ENCODE peak calls at places on chromosomes 3 and 15, in six cellular contexts. One of them, this sample, is unnamed.

GRCh38 chr3:39427506-39427905 is 21.0 kb downstream of the RPSA start:
- DNase-seq in heart left ventricle: no peak
- DNase-seq in HCT116: no peak
- DNase-seq in A549: no peak
- DNase-seq in H1: no peak
- DNase-seq in HepG2: no peak
- DNase-seq in this sample: no peak

GRCh38 chr15:76195506-76196285 is 115.6 kb downstream of the ETFA start:
- DNase-seq in HepG2: peak
- DNase-seq in heart left ventricle: no peak
- DNase-seq in H1: no peak
- DNase-seq in A549: no peak
- DNase-seq in HCT116: no peak
- DNase-seq in this sample: no peak

GRCh38 chr15:74545776-74546656 is 5.0 kb downstream of the ARID3B start:
- DNase-seq in H1: no peak
- DNase-seq in A549: peak
- DNase-seq in HepG2: peak
- DNase-seq in HCT116: peak
- DNase-seq in heart left ventricle: peak
- DNase-seq in this sample: peak

GRCh38 chr3:193809106-193809505 is 216.1 kb downstream of the OPA1 start:
- DNase-seq in HepG2: no peak
- DNase-seq in heart left ventricle: no peak
- DNase-seq in A549: no peak
- DNase-seq in HCT116: no peak
- DNase-seq in H1: no peak
- DNase-seq in this sample: no peak

GRCh38 chr3:99780749-99781148 is 36.9 kb upstream of the CMSS1 start:
- DNase-seq in HepG2: no peak
- DNase-seq in HCT116: no peak
- DNase-seq in A549: no peak
- DNase-seq in heart left ventricle: no peak
- DNase-seq in H1: no peak
- DNase-seq in this sample: no peak

GRCh38 chr15:91302588-91303439 is 202.8 kb downstream of the SV2B start:
- DNase-seq in HepG2: peak
- DNase-seq in A549: peak
- DNase-seq in HCT116: peak
- DNase-seq in heart left ventricle: peak
- DNase-seq in H1: peak
- DNase-seq in this sample: peak

GRCh38 chr3:66822059-66823009 is 175.8 kb upstream of the KBTBD8 start:
- DNase-seq in A549: peak
- DNase-seq in HepG2: peak
- DNase-seq in H1: peak
- DNase-seq in heart left ventricle: peak
- DNase-seq in HCT116: peak
- DNase-seq in this sample: peak

GRCh38 chr3:37040231-37040630 is 46.9 kb downstream of the MLH1 start:
- DNase-seq in heart left ventricle: no peak
- DNase-seq in HepG2: no peak
- DNase-seq in HCT116: no peak
- DNase-seq in H1: no peak
- DNase-seq in A549: no peak
- DNase-seq in this sample: no peak

GRCh38 chr3:76699846-76700245 is 340.1 kb upstream of the ROBO2 start:
- DNase-seq in H1: no peak
- DNase-seq in HCT116: no peak
- DNase-seq in heart left ventricle: no peak
- DNase-seq in A549: no peak
- DNase-seq in HepG2: no peak
- DNase-seq in this sample: no peak

GRCh38 chr15:42734076-42734672 is 2.8 kb downstream of the CDAN1 start:
- DNase-seq in A549: no peak
- DNase-seq in HepG2: no peak
- DNase-seq in HCT116: no peak
- DNase-seq in heart left ventricle: no peak
- DNase-seq in H1: no peak
- DNase-seq in this sample: no peak

GRCh38 chr15:99566157-99566900 is 545 bp downstream of the MEF2A start:
- DNase-seq in HCT116: no peak
- DNase-seq in H1: no peak
- DNase-seq in HepG2: no peak
- DNase-seq in A549: no peak
- DNase-seq in heart left ventricle: peak
- DNase-seq in this sample: peak

GRCh38 chr15:59797756-59798604 is 108.9 kb upstream of the BNIP2 start:
- DNase-seq in H1: no peak
- DNase-seq in HCT116: no peak
- DNase-seq in heart left ventricle: no peak
- DNase-seq in A549: no peak
- DNase-seq in HepG2: no peak
- DNase-seq in this sample: no peak

GRCh38 chr3:183485585-183485984 is 57.2 kb upstream of the MCF2L2 start:
- DNase-seq in HCT116: no peak
- DNase-seq in A549: no peak
- DNase-seq in HepG2: no peak
- DNase-seq in H1: no peak
- DNase-seq in heart left ventricle: no peak
- DNase-seq in this sample: no peak

GRCh38 chr15:46946953-46947352 is 770.4 kb upstream of the SEMA6D start:
- DNase-seq in HepG2: no peak
- DNase-seq in H1: no peak
- DNase-seq in heart left ventricle: no peak
- DNase-seq in A549: no peak
- DNase-seq in HCT116: no peak
- DNase-seq in this sample: no peak

GRCh38 chr15:87949934-87950298 is 306.6 kb downstream of the NTRK3 start:
- DNase-seq in A549: no peak
- DNase-seq in heart left ventricle: no peak
- DNase-seq in HCT116: no peak
- DNase-seq in H1: no peak
- DNase-seq in HepG2: no peak
- DNase-seq in this sample: no peak

GRCh38 chr15:51046799-51047449 is 47.8 kb downstream of the TNFAIP8L3 start:
- DNase-seq in HepG2: peak
- DNase-seq in heart left ventricle: peak
- DNase-seq in HCT116: no peak
- DNase-seq in H1: no peak
- DNase-seq in A549: no peak
- DNase-seq in this sample: no peak

GRCh38 chr3:184873136-184873535 is 61.2 kb downstream of the VPS8 start:
- DNase-seq in HCT116: no peak
- DNase-seq in H1: no peak
- DNase-seq in heart left ventricle: no peak
- DNase-seq in A549: no peak
- DNase-seq in HepG2: no peak
- DNase-seq in this sample: no peak

GRCh38 chr3:193590088-193590856 is 2.7 kb upstream of the OPA1 start:
- DNase-seq in HepG2: no peak
- DNase-seq in heart left ventricle: no peak
- DNase-seq in H1: no peak
- DNase-seq in A549: peak
- DNase-seq in HCT116: peak
- DNase-seq in this sample: peak

DNA sequence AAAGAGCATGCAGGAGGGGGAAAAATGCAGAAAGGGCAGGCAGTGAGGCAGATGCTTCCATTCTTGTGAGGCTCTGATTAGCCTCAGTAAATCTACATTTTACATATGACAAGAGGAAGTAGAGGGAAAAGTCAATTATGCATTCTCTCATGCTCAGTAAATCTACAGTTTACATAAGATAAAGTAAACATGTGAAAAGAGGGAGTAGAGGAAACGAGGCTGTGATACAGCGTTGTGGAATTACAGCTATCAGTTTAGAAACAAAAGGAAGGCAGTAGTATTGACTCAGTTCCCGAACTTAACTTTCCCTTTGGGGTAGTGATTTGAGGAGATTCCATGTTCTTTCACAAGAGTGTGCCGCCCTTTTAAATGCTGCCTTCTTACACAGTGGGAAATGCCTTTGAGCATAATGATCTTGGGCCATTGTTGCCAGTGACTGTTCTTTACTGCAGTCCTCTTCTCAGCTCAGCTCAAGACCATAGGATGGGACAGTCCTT is 39.3 kb downstream of the OSTN start:
- DNase-seq in H1: no peak
- DNase-seq in HepG2: peak
- DNase-seq in heart left ventricle: no peak
- DNase-seq in A549: peak
- DNase-seq in HCT116: no peak
- DNase-seq in this sample: no peak
- TF ChIP-seq POLR2A in H1: no peak
- TF ChIP-seq POLR2A in HepG2: no peak
- TF ChIP-seq POLR2A in heart left ventricle: no peak
- TF ChIP-seq POLR2A in A549: no peak
- TF ChIP-seq POLR2A in HCT116: no peak
- TF ChIP-seq POLR2A in this sample: no peak

GRCh38 chr15:56369234-56369633 is 4.0 kb downstream of the TEX9 start:
- DNase-seq in A549: no peak
- DNase-seq in HCT116: no peak
- DNase-seq in HepG2: no peak
- DNase-seq in H1: no peak
- DNase-seq in heart left ventricle: no peak
- DNase-seq in this sample: no peak

GRCh38 chr15:56366211-56366610 is 985 bp downstream of the TEX9 start:
- DNase-seq in heart left ventricle: no peak
- DNase-seq in H1: no peak
- DNase-seq in HCT116: no peak
- DNase-seq in A549: no peak
- DNase-seq in HepG2: no peak
- DNase-seq in this sample: no peak

GRCh38 chr15:56367156-56367555 is 1.9 kb downstream of the TEX9 start:
- DNase-seq in HCT116: no peak
- DNase-seq in HepG2: no peak
- DNase-seq in H1: no peak
- DNase-seq in A549: no peak
- DNase-seq in heart left ventricle: no peak
- DNase-seq in this sample: no peak

GRCh38 chr15:56361978-56362377 is 3.2 kb upstream of the TEX9 start:
- DNase-seq in A549: no peak
- DNase-seq in HepG2: no peak
- DNase-seq in H1: no peak
- DNase-seq in HCT116: no peak
- DNase-seq in heart left ventricle: no peak
- DNase-seq in this sample: no peak

GRCh38 chr15:56365075-56365711 is at the start of gene TEX9:
- DNase-seq in HepG2: peak
- DNase-seq in H1: peak
- DNase-seq in heart left ventricle: peak
- DNase-seq in A549: peak
- DNase-seq in HCT116: peak
- DNase-seq in this sample: peak
- TF ChIP-seq POLR2A in HepG2: peak
- TF ChIP-seq POLR2A in H1: peak
- TF ChIP-seq POLR2A in heart left ventricle: no peak
- TF ChIP-seq POLR2A in A549: peak
- TF ChIP-seq POLR2A in HCT116: peak
- TF ChIP-seq POLR2A in this sample: peak

DNA sequence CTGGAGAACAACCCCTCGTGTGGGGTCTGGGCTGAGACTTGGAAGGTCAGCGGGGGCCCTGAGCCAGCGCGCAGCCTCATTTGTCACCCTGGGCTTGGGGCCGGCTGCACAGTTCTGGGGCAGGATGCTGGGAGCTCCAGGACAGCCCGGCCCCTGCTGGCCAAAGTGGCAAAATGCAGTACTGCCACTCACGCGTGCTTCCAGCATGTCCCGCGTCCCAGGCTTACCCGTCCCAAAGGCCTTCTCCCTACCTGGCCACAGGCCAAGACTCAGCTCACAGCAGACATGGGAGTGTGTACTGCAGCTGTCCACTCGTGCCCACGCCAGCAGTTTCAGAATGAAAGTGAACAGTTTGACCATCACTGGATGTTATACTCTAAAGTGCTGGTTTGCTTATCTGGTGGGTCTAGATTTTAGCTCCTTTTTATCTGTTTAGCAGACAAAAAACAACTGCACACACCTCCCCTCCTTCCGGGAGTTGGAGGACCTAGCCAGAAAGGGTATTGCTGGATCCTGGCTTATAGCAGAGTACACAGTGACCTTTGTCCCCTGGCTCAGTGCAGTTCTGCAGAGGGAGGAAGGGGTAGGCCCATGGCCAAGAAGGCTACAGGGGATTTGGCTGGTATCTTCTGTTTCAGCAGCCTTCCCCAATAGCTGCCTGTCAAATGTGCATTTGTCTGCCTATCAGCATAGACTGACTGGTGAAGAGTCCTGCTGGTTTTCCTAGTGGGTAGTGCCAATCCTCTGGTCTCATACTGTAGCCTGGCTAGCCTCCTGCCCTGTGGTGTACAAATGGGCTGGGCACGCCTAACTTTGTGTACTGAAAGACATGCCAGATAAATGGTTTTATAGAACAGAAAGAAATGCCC is 23.2 kb upstream of the IP6K2 start:
- DNase-seq in heart left ventricle: peak
- DNase-seq in HCT116: peak
- DNase-seq in HepG2: peak
- DNase-seq in A549: peak
- DNase-seq in H1: peak
- DNase-seq in this sample: peak
- TF ChIP-seq POLR2A in heart left ventricle: no peak
- TF ChIP-seq POLR2A in HCT116: no peak
- TF ChIP-seq POLR2A in HepG2: peak
- TF ChIP-seq POLR2A in A549: no peak
- TF ChIP-seq POLR2A in H1: no peak
- TF ChIP-seq POLR2A in this sample: no peak

GRCh38 chr15:33837294-33837693 is 131.0 kb upstream of the CHRM5 start:
- DNase-seq in HepG2: no peak
- DNase-seq in A549: no peak
- DNase-seq in H1: no peak
- DNase-seq in HCT116: no peak
- DNase-seq in heart left ventricle: no peak
- DNase-seq in this sample: no peak

GRCh38 chr15:33834892-33835730 is 133.2 kb upstream of the CHRM5 start:
- DNase-seq in HepG2: no peak
- DNase-seq in A549: no peak
- DNase-seq in HCT116: no peak
- DNase-seq in H1: peak
- DNase-seq in heart left ventricle: no peak
- DNase-seq in this sample: no peak

GRCh38 chr15:33840615-33841014 is 127.7 kb upstream of the CHRM5 start:
- DNase-seq in HCT116: no peak
- DNase-seq in A549: no peak
- DNase-seq in HepG2: no peak
- DNase-seq in heart left ventricle: no peak
- DNase-seq in H1: no peak
- DNase-seq in this sample: no peak

GRCh38 chr15:33844186-33844585 is 124.1 kb upstream of the CHRM5 start:
- DNase-seq in HCT116: no peak
- DNase-seq in HepG2: no peak
- DNase-seq in heart left ventricle: no peak
- DNase-seq in A549: no peak
- DNase-seq in H1: peak
- DNase-seq in this sample: no peak

DNA sequence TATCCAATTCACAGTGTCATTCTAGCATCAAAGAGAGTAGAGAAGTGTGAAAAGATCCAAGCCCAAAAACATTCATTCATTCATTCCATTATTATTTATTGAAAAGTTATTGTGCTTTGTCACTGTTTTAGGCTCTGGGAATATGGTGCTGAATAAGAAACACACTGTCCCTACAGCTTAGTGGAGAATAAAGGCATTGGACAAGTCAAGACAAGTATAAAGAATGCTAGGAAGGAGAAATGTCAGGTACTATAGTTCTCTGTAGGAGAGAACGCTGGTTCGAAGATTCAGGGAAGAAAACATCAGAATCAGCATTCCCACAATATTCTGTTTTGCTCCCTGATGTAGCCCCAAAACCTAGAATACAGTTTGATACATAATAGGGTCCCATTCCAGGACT is 128.8 kb upstream of the CHRM5 start:
- DNase-seq in HepG2: no peak
- DNase-seq in H1: no peak
- DNase-seq in heart left ventricle: no peak
- DNase-seq in A549: no peak
- DNase-seq in HCT116: no peak
- DNase-seq in this sample: no peak
- TF ChIP-seq POLR2A in HepG2: no peak
- TF ChIP-seq POLR2A in H1: no peak
- TF ChIP-seq POLR2A in heart left ventricle: no peak
- TF ChIP-seq POLR2A in A549: no peak
- TF ChIP-seq POLR2A in HCT116: no peak
- TF ChIP-seq POLR2A in this sample: no peak

This sample was measured in erythroblast.